ENCODE peak calls at places on chromosomes 7 and 10, in five cellular contexts. One of them, this sample, is unnamed.

GRCh38 chr7:315516-316265 is 25.7 kb downstream of the FOXL3 start:
- DNase-seq in astrocyte: no peak
- DNase-seq in CD4-positive, alpha-beta memory T cell: no peak
- DNase-seq in NT2/D1: no peak
- DNase-seq in HCT116: no peak
- DNase-seq in this sample: no peak

GRCh38 chr7:22093003-22093402 is 147.3 kb upstream of the CDCA7L start:
- DNase-seq in astrocyte: peak
- DNase-seq in CD4-positive, alpha-beta memory T cell: no peak
- DNase-seq in NT2/D1: no peak
- DNase-seq in HCT116: no peak
- DNase-seq in this sample: no peak

GRCh38 chr10:83961620-83962019 is 177.7 kb upstream of the GHITM start:
- DNase-seq in astrocyte: no peak
- DNase-seq in CD4-positive, alpha-beta memory T cell: no peak
- DNase-seq in NT2/D1: no peak
- DNase-seq in HCT116: no peak
- DNase-seq in this sample: no peak

GRCh38 chr10:6511347-6511746 is 68.7 kb downstream of the PRKCQ start:
- DNase-seq in astrocyte: no peak
- DNase-seq in CD4-positive, alpha-beta memory T cell: no peak
- DNase-seq in NT2/D1: no peak
- DNase-seq in HCT116: no peak
- DNase-seq in this sample: no peak

GRCh38 chr7:157661611-157661975 is 324.8 kb downstream of the DNAJB6 start:
- DNase-seq in astrocyte: no peak
- DNase-seq in CD4-positive, alpha-beta memory T cell: no peak
- DNase-seq in NT2/D1: no peak
- DNase-seq in HCT116: no peak
- DNase-seq in this sample: no peak

GRCh38 chr7:20509892-20510645 is 105.4 kb upstream of the ABCB5 start:
- DNase-seq in astrocyte: no peak
- DNase-seq in CD4-positive, alpha-beta memory T cell: no peak
- DNase-seq in NT2/D1: no peak
- DNase-seq in HCT116: no peak
- DNase-seq in this sample: no peak

GRCh38 chr10:124701881-124702656 is 42.1 kb downstream of the FAM53B start:
- DNase-seq in astrocyte: peak
- DNase-seq in CD4-positive, alpha-beta memory T cell: peak
- DNase-seq in NT2/D1: no peak
- DNase-seq in HCT116: no peak
- DNase-seq in this sample: peak

GRCh38 chr10:116608683-116609594 is 11.8 kb upstream of the PNLIPRP2 start:
- DNase-seq in astrocyte: no peak
- DNase-seq in CD4-positive, alpha-beta memory T cell: no peak
- DNase-seq in NT2/D1: no peak
- DNase-seq in HCT116: no peak
- DNase-seq in this sample: peak

GRCh38 chr10:35379226-35380137 is 43.2 kb downstream of the CCNY start:
- DNase-seq in astrocyte: peak
- DNase-seq in CD4-positive, alpha-beta memory T cell: no peak
- DNase-seq in NT2/D1: no peak
- DNase-seq in HCT116: no peak
- DNase-seq in this sample: no peak

GRCh38 chr7:22849158-22849557 is 26.5 kb upstream of the TOMM7 start:
- DNase-seq in astrocyte: no peak
- DNase-seq in CD4-positive, alpha-beta memory T cell: no peak
- DNase-seq in NT2/D1: no peak
- DNase-seq in HCT116: no peak
- DNase-seq in this sample: no peak

GRCh38 chr7:39696631-39697030 is 73.3 kb downstream of the RALA start:
- DNase-seq in astrocyte: no peak
- DNase-seq in CD4-positive, alpha-beta memory T cell: no peak
- DNase-seq in NT2/D1: no peak
- DNase-seq in HCT116: no peak
- DNase-seq in this sample: no peak

GRCh38 chr10:96470108-96470743 is 43.5 kb downstream of the TLL2 start:
- DNase-seq in astrocyte: no peak
- DNase-seq in CD4-positive, alpha-beta memory T cell: no peak
- DNase-seq in NT2/D1: no peak
- DNase-seq in HCT116: peak
- DNase-seq in this sample: peak

GRCh38 chr10:99430116-99430450 is 341 bp downstream of the GOT1 start:
- DNase-seq in astrocyte: no peak
- DNase-seq in CD4-positive, alpha-beta memory T cell: no peak
- DNase-seq in NT2/D1: no peak
- DNase-seq in HCT116: no peak
- DNase-seq in this sample: no peak

GRCh38 chr10:30686706-30687105 is 57.2 kb upstream of the LYZL2 start:
- DNase-seq in astrocyte: no peak
- DNase-seq in CD4-positive, alpha-beta memory T cell: no peak
- DNase-seq in NT2/D1: no peak
- DNase-seq in HCT116: no peak
- DNase-seq in this sample: no peak

GRCh38 chr10:87942884-87943527 is 79.6 kb downstream of the PTEN start:
- DNase-seq in astrocyte: no peak
- DNase-seq in CD4-positive, alpha-beta memory T cell: no peak
- DNase-seq in NT2/D1: no peak
- DNase-seq in HCT116: no peak
- DNase-seq in this sample: no peak

GRCh38 chr7:150736864-150737263 is 354 bp upstream of the GIMAP5 start:
- DNase-seq in astrocyte: no peak
- DNase-seq in CD4-positive, alpha-beta memory T cell: peak
- DNase-seq in NT2/D1: no peak
- DNase-seq in HCT116: no peak
- DNase-seq in this sample: no peak

GRCh38 chr7:150740053-150740452 is 2.8 kb downstream of the GIMAP5 start:
- DNase-seq in astrocyte: no peak
- DNase-seq in CD4-positive, alpha-beta memory T cell: peak
- DNase-seq in NT2/D1: no peak
- DNase-seq in HCT116: no peak
- DNase-seq in this sample: no peak

GRCh38 chr7:150737265-150738055 is at the start of gene GIMAP5:
- DNase-seq in astrocyte: no peak
- DNase-seq in CD4-positive, alpha-beta memory T cell: peak
- DNase-seq in NT2/D1: no peak
- DNase-seq in HCT116: no peak
- DNase-seq in this sample: no peak

GRCh38 chr7:150738092-150739044 is 1.1 kb downstream of the GIMAP5 start:
- DNase-seq in astrocyte: no peak
- DNase-seq in CD4-positive, alpha-beta memory T cell: peak
- DNase-seq in NT2/D1: no peak
- DNase-seq in HCT116: peak
- DNase-seq in this sample: no peak

DNA sequence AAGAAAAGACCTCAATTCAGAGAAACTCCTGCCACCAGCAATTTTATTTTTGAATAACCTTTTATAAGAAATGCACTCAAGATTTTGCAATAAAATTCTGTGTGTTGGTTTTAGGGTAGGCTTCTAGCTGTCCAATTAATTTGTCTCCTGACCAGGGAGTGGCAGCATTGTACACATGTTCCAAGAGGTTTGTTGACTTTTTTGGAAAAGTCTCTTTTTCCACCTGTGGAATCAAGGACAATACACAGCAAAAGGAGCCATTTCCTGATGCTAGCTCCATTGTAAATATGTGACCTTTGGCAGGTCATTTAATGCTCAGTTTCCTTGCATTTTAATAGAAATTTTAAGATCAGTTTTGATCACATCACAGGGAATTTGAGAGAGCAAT is 1.8 kb downstream of the GIMAP5 start:
- DNase-seq in astrocyte: no peak
- DNase-seq in CD4-positive, alpha-beta memory T cell: no peak
- DNase-seq in NT2/D1: no peak
- DNase-seq in HCT116: no peak
- DNase-seq in this sample: peak
- H3K4me3 ChIP-seq in astrocyte: no peak
- H3K4me3 ChIP-seq in CD4-positive, alpha-beta memory T cell: peak
- H3K4me3 ChIP-seq in NT2/D1: no peak
- H3K4me3 ChIP-seq in HCT116: no peak
- H3K4me3 ChIP-seq in this sample: no peak

GRCh38 chr7:29146888-29147609 is 712 bp upstream of the CPVL start:
- DNase-seq in astrocyte: peak
- DNase-seq in CD4-positive, alpha-beta memory T cell: no peak
- DNase-seq in NT2/D1: no peak
- DNase-seq in HCT116: peak
- DNase-seq in this sample: peak
- H3K4me3 ChIP-seq in astrocyte: peak
- H3K4me3 ChIP-seq in CD4-positive, alpha-beta memory T cell: no peak
- H3K4me3 ChIP-seq in NT2/D1: peak
- H3K4me3 ChIP-seq in HCT116: peak
- H3K4me3 ChIP-seq in this sample: no peak

DNA sequence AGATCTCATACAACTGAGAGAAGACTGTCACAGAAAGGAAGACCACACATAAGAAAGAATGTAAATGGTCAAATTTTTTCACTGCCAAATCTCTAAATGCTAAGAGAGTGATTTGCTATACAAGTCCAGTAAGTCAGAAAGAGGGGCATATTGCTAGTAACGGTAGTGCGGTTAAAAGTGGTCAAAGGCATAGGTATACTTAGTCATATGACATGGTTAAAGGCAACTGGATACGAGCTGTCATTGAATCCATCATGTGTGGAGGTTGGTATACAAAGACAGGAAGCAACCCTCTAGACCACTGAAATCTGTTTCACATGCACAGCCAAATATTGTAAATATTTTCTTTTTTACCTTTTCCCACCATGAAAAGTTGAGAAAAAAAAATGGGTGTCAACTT is 4.8 kb downstream of the INHBA start:
- DNase-seq in astrocyte: no peak
- DNase-seq in CD4-positive, alpha-beta memory T cell: no peak
- DNase-seq in NT2/D1: no peak
- DNase-seq in HCT116: no peak
- DNase-seq in this sample: no peak
- H3K4me3 ChIP-seq in astrocyte: peak
- H3K4me3 ChIP-seq in CD4-positive, alpha-beta memory T cell: no peak
- H3K4me3 ChIP-seq in NT2/D1: no peak
- H3K4me3 ChIP-seq in HCT116: no peak
- H3K4me3 ChIP-seq in this sample: no peak

DNA sequence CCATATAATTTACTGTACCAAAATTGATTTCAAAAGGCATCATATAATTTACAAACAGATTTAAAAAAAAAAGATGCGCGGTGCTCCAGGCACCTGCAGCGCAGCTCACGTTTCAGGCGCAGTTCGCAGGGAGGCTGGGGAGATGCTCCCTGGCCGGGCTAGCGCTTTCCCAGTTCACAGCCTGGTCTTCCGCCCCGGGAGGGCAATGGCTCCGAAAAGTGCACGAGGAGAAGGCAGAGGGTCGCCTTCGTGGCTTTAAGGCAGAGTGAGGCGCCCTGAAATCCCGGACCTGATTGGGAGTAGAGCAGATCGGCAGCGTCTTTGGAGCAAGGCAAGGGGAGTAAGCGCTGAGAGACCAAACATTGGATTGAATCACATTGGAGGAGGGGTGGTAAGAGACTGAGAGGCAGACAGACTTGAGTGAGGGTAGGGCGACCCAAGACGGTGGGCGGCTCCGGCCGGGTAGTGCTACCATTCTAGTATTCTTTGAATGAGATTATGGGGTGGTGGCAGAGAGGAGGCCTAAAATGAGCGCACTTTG is 1.5 kb downstream of the NEUROG3 start:
- DNase-seq in astrocyte: no peak
- DNase-seq in CD4-positive, alpha-beta memory T cell: no peak
- DNase-seq in NT2/D1: no peak
- DNase-seq in HCT116: no peak
- DNase-seq in this sample: no peak
- H3K4me3 ChIP-seq in astrocyte: no peak
- H3K4me3 ChIP-seq in CD4-positive, alpha-beta memory T cell: no peak
- H3K4me3 ChIP-seq in NT2/D1: peak
- H3K4me3 ChIP-seq in HCT116: no peak
- H3K4me3 ChIP-seq in this sample: no peak

This sample was measured in body of pancreas.